ENCODE peak calls at places on chromosomes 2 and 18, in ten cellular contexts. P is NCI-H2081, B is H7, K is mesothelial cell of epicardium, E is NCI-H460, J is iris pigment epithelial cell, G is body of pancreas, N is heart left ventricle, Q is thoracic aorta, M is IMR-90. C is an unnamed sample.

GRCh38 chr2:173407176-173407575 is 52.5 kb downstream of the CDCA7 start:
- DNase-seq in E (no peak), M (no peak), B (no peak), K (no peak), J (no peak), N (no peak), Q (no peak), G (no peak), P (no peak), C (no peak)

GRCh38 chr2:234399451-234400246 is 97.2 kb downstream of the ARL4C start:
- DNase-seq in K (no peak), M (peak), E (no peak), Q (no peak), N (no peak), P (no peak), B (no peak), J (no peak), G (no peak), C (no peak)

GRCh38 chr2:98902209-98903063 is 33.6 kb downstream of the CRACDL start:
- DNase-seq in N (no peak), Q (no peak), K (peak), J (no peak), B (no peak), E (no peak), G (no peak), P (no peak), M (no peak), C (no peak)

GRCh38 chr2:134845719-134846118 is 7.3 kb downstream of the ACMSD start:
- DNase-seq in E (no peak), Q (no peak), K (no peak), J (peak), M (peak), N (no peak), B (no peak), P (no peak), G (no peak), C (no peak)

GRCh38 chr2:217994776-217995274 is 8.0 kb downstream of the TNS1 start:
- DNase-seq in K (no peak), Q (no peak), P (no peak), M (peak), E (no peak), J (peak), G (peak), B (no peak), N (no peak), C (no peak)

GRCh38 chr2:1632510-1632909 is 111.8 kb downstream of the PXDN start:
- DNase-seq in G (no peak), K (no peak), M (no peak), B (no peak), N (no peak), Q (no peak), E (no peak), J (no peak), P (no peak), C (no peak)

GRCh38 chr2:228866044-228866443 is 405.0 kb downstream of the PID1 start:
- DNase-seq in E (no peak), K (no peak), G (no peak), P (no peak), Q (no peak), J (no peak), M (no peak), B (no peak), N (no peak), C (no peak)

GRCh38 chr2:240463274-240463865 is 27.9 kb downstream of the GPC1 start:
- DNase-seq in P (no peak), E (no peak), B (no peak), N (peak), M (no peak), K (peak), G (peak), Q (peak), J (no peak), C (peak)

GRCh38 chr2:55025627-55026026 is 24.6 kb downstream of the RTN4 start:
- DNase-seq in N (no peak), M (no peak), B (no peak), E (no peak), P (no peak), K (no peak), Q (no peak), G (no peak), J (no peak), C (no peak)

GRCh38 chr2:47568164-47568861 is 165.4 kb downstream of the MSH2 start:
- DNase-seq in G (no peak), B (no peak), E (no peak), Q (no peak), J (no peak), P (no peak), M (no peak), K (no peak), N (no peak), C (no peak)

GRCh38 chr2:177031435-177032222 is 181.0 kb upstream of the HNRNPA3 start:
- DNase-seq in M (no peak), K (no peak), B (peak), E (no peak), N (no peak), P (no peak), G (no peak), Q (no peak), J (no peak), C (no peak)

GRCh38 chr18:59547691-59548182 is 149.5 kb downstream of the CCBE1 start:
- DNase-seq in B (peak), G (no peak), P (peak), E (no peak), N (no peak), K (no peak), Q (no peak), M (peak), J (peak), C (no peak)

GRCh38 chr18:6210349-6211173 is 204.2 kb downstream of the L3MBTL4 start:
- DNase-seq in G (no peak), E (no peak), P (no peak), M (no peak), Q (no peak), J (no peak), N (no peak), B (no peak), K (no peak), C (no peak)

GRCh38 chr2:6423944-6424343 is 441.8 kb downstream of the CMPK2 start:
- DNase-seq in G (no peak), P (no peak), M (peak), E (no peak), B (no peak), N (no peak), K (no peak), J (peak), Q (no peak), C (no peak)

GRCh38 chr2:9800975-9801723 is 42.1 kb upstream of the TAF1B start:
- DNase-seq in M (peak), P (no peak), G (no peak), Q (no peak), J (peak), N (peak), K (no peak), E (no peak), B (peak), C (no peak)